ENCODE peak calls at places on chromosomes 12 and 14, in five cellular contexts. K is activated CD4-positive, CD25-positive, alpha-beta regulatory T cell treated with anti-CD3 and anti-CD28 coated beads, Interleukin-2, amount 50 U/mL, for 16 hours; N is CD8-positive, alpha-beta T cell; X is glomerular endothelial cell; O is HCT116. E is an unnamed sample.

GRCh38 chr12:121793501-121793835 is at the start of gene RHOF:
- DNase-seq in K (no peak), X (no peak), N (no peak), O (no peak), E (no peak)

GRCh38 chr12:131831021-131831571 is 2.9 kb downstream of the MMP17 start:
- DNase-seq in X (no peak), O (no peak), K (no peak), N (peak), E (no peak)

GRCh38 chr12:46269429-46270241 is 792 bp upstream of the SLC38A1 start:
- DNase-seq in O (no peak), K (peak), X (no peak), N (peak), E (no peak)

GRCh38 chr14:95250936-95251335 is 68.8 kb downstream of the CLMN start:
- DNase-seq in K (no peak), X (no peak), O (no peak), N (no peak), E (no peak)

GRCh38 chr14:97655169-97655948 is 858.2 kb downstream of the VRK1 start:
- DNase-seq in N (no peak), O (no peak), X (no peak), K (no peak), E (no peak)

GRCh38 chr12:57101892-57102695 is 9.1 kb downstream of the STAT6 start:
- DNase-seq in N (no peak), K (no peak), O (no peak), X (no peak), E (no peak)

GRCh38 chr14:56759633-56760032 is 50.6 kb downstream of the OTX2 start:
- DNase-seq in X (no peak), K (no peak), O (no peak), N (no peak), E (no peak)

GRCh38 chr14:74648643-74649042 is 36.6 kb upstream of the LTBP2 start:
- DNase-seq in N (no peak), O (no peak), K (no peak), X (no peak), E (no peak)

GRCh38 chr12:6459004-6459337 is 7.1 kb downstream of the TAPBPL start:
- DNase-seq in X (no peak), O (no peak), N (no peak), K (no peak), E (no peak)

GRCh38 chr12:131530427-131530826 is 180.5 kb upstream of the SFSWAP start:
- DNase-seq in K (no peak), N (no peak), O (no peak), X (no peak), E (no peak)

GRCh38 chr12:53963434-53964314 is 9.0 kb downstream of the HOXC12 start:
- DNase-seq in K (no peak), N (no peak), X (no peak), O (no peak), E (no peak)

GRCh38 chr14:103735815-103736545 is 20.4 kb downstream of the ZFYVE21 start:
- DNase-seq in N (no peak), K (no peak), O (no peak), X (no peak), E (no peak)